ENCODE peak calls at places on chromosome 6, in ten cellular contexts. I, Q, Y, Z, J, H, G, U, R and K are unnamed samples.

GRCh38 chr6:129478379-129478778 is 231.6 kb downstream of the ARHGAP18 start:
- DNase-seq in I (no peak), Q (no peak), Y (no peak), Z (no peak), J (no peak), H (no peak), G (no peak), U (no peak), R (no peak), K (no peak)

GRCh38 chr6:169296170-169296569 is 42.5 kb upstream of the THBS2 start:
- DNase-seq in I (no peak), Q (no peak), Y (no peak), Z (no peak), J (peak; percentile 58), H (no peak), G (no peak), U (no peak), R (no peak), K (no peak)

GRCh38 chr6:35294308-35294945 is 3.2 kb upstream of the DEF6 start:
- DNase-seq in I (no peak), Q (peak; percentile 54), Y (peak; percentile 57), Z (peak; percentile 34), J (peak; percentile 45), H (peak; percentile 48), G (peak; percentile 12), U (peak; percentile 65), R (peak; percentile 60), K (no peak)

GRCh38 chr6:29236634-29237033 is 64.9 kb upstream of the OR14J1 start:
- DNase-seq in I (no peak), Q (no peak), Y (no peak), Z (no peak), J (no peak), H (no peak), G (no peak), U (no peak), R (no peak), K (no peak)

GRCh38 chr6:10393544-10394225 is 21.2 kb downstream of the TFAP2A start:
- DNase-seq in I (no peak), Q (no peak), Y (no peak), Z (no peak), J (no peak), H (no peak), G (no peak), U (no peak), R (no peak), K (no peak)

GRCh38 chr6:161198781-161199505 is 74.9 kb downstream of the AGPAT4 start:
- DNase-seq in I (no peak), Q (no peak), Y (no peak), Z (no peak), J (no peak), H (no peak), G (no peak), U (no peak), R (no peak), K (no peak)

GRCh38 chr6:83546636-83547035 is 34.3 kb downstream of the PRSS35 start:
- DNase-seq in I (no peak), Q (no peak), Y (no peak), Z (no peak), J (peak; percentile 41), H (no peak), G (no peak), U (no peak), R (no peak), K (no peak)

GRCh38 chr6:83781506-83781905 is 71.7 kb upstream of the RIPPLY2 start:
- DNase-seq in I (no peak), Q (no peak), Y (no peak), Z (no peak), J (no peak), H (no peak), G (no peak), U (no peak), R (no peak), K (no peak)

GRCh38 chr6:16747232-16748027 is 13.8 kb downstream of the ATXN1 start:
- DNase-seq in I (no peak), Q (no peak), Y (no peak), Z (peak; percentile 71), J (peak; percentile 80), H (no peak), G (peak; percentile 87), U (no peak), R (peak; percentile 66), K (no peak)

GRCh38 chr6:32060966-32061655 is 22.9 kb downstream of the CYP21A2 start:
- DNase-seq in I (no peak), Q (no peak), Y (no peak), Z (no peak), J (no peak), H (no peak), G (no peak), U (no peak), R (no peak), K (no peak)

GRCh38 chr6:38193051-38193450 is 373.5 kb downstream of the ZFAND3 start:
- DNase-seq in I (no peak), Q (no peak), Y (no peak), Z (no peak), J (no peak), H (no peak), G (no peak), U (no peak), R (no peak), K (no peak)

GRCh38 chr6:31351734-31352496 is 5.1 kb downstream of the HLA-B start:
- DNase-seq in I (no peak), Q (no peak), Y (no peak), Z (no peak), J (no peak), H (no peak), G (no peak), U (peak; percentile 33), R (no peak), K (no peak)

GRCh38 chr6:106609699-106610098 is 19.6 kb downstream of the RTN4IP1 start:
- DNase-seq in I (no peak), Q (no peak), Y (peak; percentile 38), Z (peak; percentile 27), J (peak; percentile 27), H (peak; percentile 3), G (no peak), U (no peak), R (peak; percentile 30), K (no peak)

GRCh38 chr6:154686162-154686561 is 47.1 kb upstream of the SCAF8 start:
- DNase-seq in I (no peak), Q (no peak), Y (no peak), Z (no peak), J (no peak), H (no peak), G (no peak), U (no peak), R (no peak), K (no peak)

GRCh38 chr6:138272543-138273305 is 54.4 kb upstream of the PBOV1 start:
- DNase-seq in I (no peak), Q (no peak), Y (no peak), Z (no peak), J (peak; percentile 57), H (no peak), G (no peak), U (no peak), R (no peak), K (no peak)

GRCh38 chr6:138103876-138104275 is 3.3 kb downstream of the PERP start:
- DNase-seq in I (no peak), Q (no peak), Y (peak; percentile 68), Z (no peak), J (no peak), H (no peak), G (no peak), U (no peak), R (no peak), K (no peak)

GRCh38 chr6:152094992-152095592 is 287.6 kb downstream of the ESR1 start:
- DNase-seq in I (no peak), Q (peak; percentile 65), Y (no peak), Z (peak; percentile 96), J (peak; percentile 100), H (no peak), G (peak; percentile 100), U (no peak), R (peak; percentile 95), K (no peak)

GRCh38 chr6:107046316-107046715 is 18.3 kb downstream of the MTRES1 start:
- DNase-seq in I (no peak), Q (no peak), Y (no peak), Z (no peak), J (peak; percentile 53), H (no peak), G (no peak), U (no peak), R (no peak), K (no peak)

GRCh38 chr6:17472653-17473183 is 79.3 kb downstream of the CAP2 start:
- DNase-seq in I (no peak), Q (no peak), Y (no peak), Z (peak; percentile 44), J (peak; percentile 22), H (no peak), G (no peak), U (no peak), R (no peak), K (no peak)

GRCh38 chr6:121482004-121482693 is 46.7 kb downstream of the GJA1 start:
- DNase-seq in I (no peak), Q (peak; percentile 60), Y (no peak), Z (peak; percentile 73), J (peak; percentile 84), H (no peak), G (peak; percentile 67), U (no peak), R (peak; percentile 63), K (no peak)

GRCh38 chr6:17816921-17817611 is 110.3 kb upstream of the NUP153 start:
- DNase-seq in I (no peak), Q (peak; percentile 30), Y (no peak), Z (no peak), J (peak; percentile 43), H (no peak), G (peak; percentile 14), U (no peak), R (no peak), K (no peak)